ENCODE peak calls at places on chromosomes 1 and 21, in five cellular contexts. T is GM23338, Y is PC-3, V is hepatocyte, U is SK-N-SH. P is an unnamed sample. For H3K79me2, the result is how much of the 10 kb centered on the place peaks cover.

GRCh38 chr1:99627615-99628014 is 18.3 kb upstream of the PALMD start:
- DNase-seq in T (no peak), V (no peak), U (no peak), Y (no peak), P (no peak)

GRCh38 chr21:34639882-34640788 is 25.2 kb upstream of the RCAN1 start:
- DNase-seq in V (no peak), T (no peak), U (no peak), Y (no peak), P (no peak)

GRCh38 chr1:168871531-168871930 is 142.5 kb upstream of the DPT start:
- DNase-seq in Y (no peak), U (no peak), T (no peak), V (no peak), P (no peak)

GRCh38 chr21:45994086-45994661 is 12.6 kb downstream of the COL6A1 start:
- DNase-seq in V (no peak), U (no peak), Y (no peak), T (no peak), P (no peak)

GRCh38 chr1:181592261-181592859 is 109.0 kb downstream of the CACNA1E start:
- DNase-seq in Y (no peak), U (no peak), V (no peak), T (peak), P (peak)

GRCh38 chr1:47411441-47411840 is 4.6 kb upstream of the FOXE3 start:
- DNase-seq in Y (no peak), U (no peak), T (no peak), V (no peak), P (no peak)

GRCh38 chr1:58699011-58699762 is 675 bp downstream of the MYSM1 start:
- DNase-seq in V (peak), U (no peak), Y (peak), T (no peak), P (no peak)

GRCh38 chr1:165686121-165686970 is 12.0 kb downstream of the ALDH9A1 start:
- DNase-seq in Y (peak), T (peak), V (no peak), U (no peak), P (peak)

GRCh38 chr1:94993931-94994645 is 67.2 kb upstream of the CNN3 start:
- DNase-seq in U (no peak), T (no peak), Y (peak), V (no peak), P (no peak)

GRCh38 chr1:54262244-54262643 is 62.3 kb downstream of the MRPL37 start:
- DNase-seq in Y (no peak), V (no peak), T (no peak), U (no peak), P (no peak)

DNA sequence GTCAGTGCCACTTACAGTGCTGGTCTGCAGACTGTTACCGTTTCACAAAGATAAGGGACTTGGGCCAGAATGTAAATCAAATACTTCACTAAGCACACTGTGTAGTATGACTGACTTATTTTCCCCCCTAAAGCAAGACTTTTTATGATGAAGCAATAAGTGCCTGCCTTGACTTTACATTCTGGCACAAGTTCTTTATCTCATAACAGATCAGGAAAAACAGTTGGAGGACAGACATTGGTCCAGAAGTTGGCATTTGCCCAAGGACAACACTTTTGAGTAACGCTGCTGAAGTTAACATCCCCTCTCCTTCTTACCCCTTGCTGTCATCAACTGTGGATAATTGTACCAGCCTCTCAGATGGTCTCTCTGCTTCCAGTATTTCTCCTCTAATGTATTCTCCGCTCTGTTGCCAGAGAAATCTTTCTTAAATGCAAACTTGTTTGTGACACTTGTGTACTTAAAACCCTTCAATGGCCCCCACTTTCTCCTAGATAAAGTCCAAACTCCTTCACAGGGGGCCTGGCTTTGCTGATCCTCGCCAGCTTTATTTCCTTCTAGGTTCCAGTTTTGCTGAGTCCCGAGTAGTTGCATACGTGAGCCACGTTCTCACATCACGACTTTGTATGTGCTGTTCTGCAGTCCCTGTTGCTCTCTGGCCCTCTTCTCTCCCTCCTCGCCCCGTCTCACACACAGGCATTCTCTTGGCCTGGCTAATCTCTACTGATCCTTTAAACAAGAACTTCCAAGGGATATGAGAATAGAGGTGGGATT is 45.7 kb downstream of the S1PR1 start:
- DNase-seq in V (no peak), U (no peak), T (no peak), Y (no peak), P (peak)
- TF ChIP-seq EZH2phosphoT487 in V (no peak), U (no peak), T (no peak), Y (no peak), P (no peak)

GRCh38 chr1:39164256-39164655 is 40.2 kb upstream of the MACF1 start:
- DNase-seq in V (no peak), Y (no peak), T (no peak), U (no peak), P (no peak)
- H3K79me2 ChIP-seq in V (half or more), Y (half or more), T (half or more), U (half or more), P (half or more)

DNA sequence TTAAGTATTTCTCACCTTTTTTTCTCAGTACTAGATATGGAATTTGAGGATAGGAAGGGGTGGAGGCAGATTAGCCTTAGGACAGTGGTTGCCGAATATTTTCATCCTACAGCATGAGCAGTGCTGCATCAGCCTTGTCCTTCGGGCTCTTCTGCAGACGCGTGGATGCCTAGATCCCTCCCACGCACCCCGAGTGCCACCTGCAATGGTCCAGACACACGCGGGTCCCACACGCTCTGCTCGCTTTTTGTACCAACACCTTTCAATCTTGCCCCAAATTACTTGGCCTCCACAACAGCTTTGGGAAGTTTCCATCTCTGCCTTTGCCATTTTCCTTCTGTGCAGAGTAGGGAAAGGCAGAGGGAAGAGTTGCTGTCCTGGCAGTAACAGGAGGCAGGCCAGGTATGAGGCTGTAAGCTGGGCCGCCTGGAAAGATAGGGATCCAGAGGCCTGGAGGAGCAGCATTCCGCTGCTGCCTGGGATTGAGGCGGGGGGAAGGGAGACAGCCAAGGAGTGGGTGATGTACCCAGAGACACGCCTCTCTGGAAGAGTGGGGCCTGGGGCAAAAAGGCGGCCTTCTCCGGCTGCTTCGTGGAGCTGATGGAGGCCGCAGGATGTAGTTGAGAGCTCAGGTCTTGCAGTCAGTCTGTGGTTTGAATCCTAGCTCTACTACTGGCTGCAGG is 467.7 kb downstream of the KIF26B start:
- DNase-seq in U (no peak), T (peak), V (no peak), Y (no peak), P (no peak)
- H2AFZ ChIP-seq in U (no peak), T (peak), V (no peak), Y (no peak), P (peak)

GRCh38 chr1:160081261-160081936 is at the start of gene KCNJ9:
- DNase-seq in Y (no peak), V (no peak), U (peak), T (peak), P (peak)
- TF ChIP-seq EZH2phosphoT487 in Y (no peak), V (no peak), U (no peak), T (no peak), P (no peak)

DNA sequence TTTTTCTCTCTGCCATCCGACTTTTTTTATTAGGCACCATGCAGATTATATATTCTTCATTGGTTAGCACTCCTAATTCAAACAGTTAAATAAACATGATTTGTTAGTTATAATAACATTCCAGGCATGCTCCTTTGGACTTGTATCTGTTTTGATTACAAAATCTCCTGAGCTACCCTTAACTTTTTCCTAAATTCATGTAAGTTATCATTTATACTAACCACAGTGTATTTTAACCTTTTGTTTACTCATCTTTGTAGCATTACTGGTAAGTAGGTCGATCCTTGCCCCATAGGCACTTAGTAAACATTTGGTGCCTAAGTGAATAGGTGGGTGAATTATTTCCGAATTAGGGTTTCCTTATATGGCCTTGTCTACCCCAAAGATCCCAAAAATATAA is 43.8 kb downstream of the MIER1 start:
- DNase-seq in U (no peak), V (no peak), T (no peak), Y (no peak), P (no peak)
- H3K79me2 ChIP-seq in U (under half), V (under half), T (under half), Y (under half), P (under half)

GRCh38 chr1:114128293-114128692 is 25.4 kb downstream of the SYT6 start:
- DNase-seq in T (no peak), Y (no peak), U (no peak), V (no peak), P (no peak)
- H2AFZ ChIP-seq in T (no peak), Y (no peak), U (no peak), V (no peak), P (no peak)

P was measured in neural progenitor cell.